ENCODE peak calls at places on chromosome 13, in ten cellular contexts. One of them, this sample, is unnamed.
A peak's percentile ranks its signal among the peaks of the same experiment; 100 is the strongest.

GRCh38 chr13:49615844-49616687 is 12.2 kb upstream of the ARL11 start:
- DNase-seq in substantia nigra: no peak
- DNase-seq in CD4-positive, alpha-beta T cell: no peak
- DNase-seq in AG04450: no peak
- DNase-seq in astrocyte: no peak
- DNase-seq in psoas muscle: no peak
- DNase-seq in PC-9: no peak
- DNase-seq in left ventricle myocardium inferior: no peak
- DNase-seq in tibial artery: no peak
- DNase-seq in aorta: no peak
- DNase-seq in this sample: no peak

GRCh38 chr13:95924389-95924994 is 128.7 kb downstream of the UGGT2 start:
- DNase-seq in substantia nigra: no peak
- DNase-seq in CD4-positive, alpha-beta T cell: no peak
- DNase-seq in AG04450: peak; percentile 47
- DNase-seq in astrocyte: peak; percentile 92
- DNase-seq in psoas muscle: no peak
- DNase-seq in PC-9: peak; percentile 82
- DNase-seq in left ventricle myocardium inferior: no peak
- DNase-seq in tibial artery: no peak
- DNase-seq in aorta: no peak
- DNase-seq in this sample: no peak

GRCh38 chr13:34156841-34157365 is 339.0 kb downstream of the RFC3 start:
- DNase-seq in substantia nigra: peak; percentile 1
- DNase-seq in CD4-positive, alpha-beta T cell: no peak
- DNase-seq in AG04450: peak; percentile 72
- DNase-seq in astrocyte: peak; percentile 97
- DNase-seq in psoas muscle: no peak
- DNase-seq in PC-9: peak; percentile 97
- DNase-seq in left ventricle myocardium inferior: peak; percentile 22
- DNase-seq in tibial artery: peak; percentile 72
- DNase-seq in aorta: peak; percentile 86
- DNase-seq in this sample: peak; percentile 91

GRCh38 chr13:41284512-41285288 is 21.3 kb upstream of the MTRF1 start:
- DNase-seq in substantia nigra: no peak
- DNase-seq in CD4-positive, alpha-beta T cell: no peak
- DNase-seq in AG04450: peak; percentile 20
- DNase-seq in astrocyte: peak; percentile 71
- DNase-seq in psoas muscle: no peak
- DNase-seq in PC-9: peak; percentile 94
- DNase-seq in left ventricle myocardium inferior: no peak
- DNase-seq in tibial artery: no peak
- DNase-seq in aorta: no peak
- DNase-seq in this sample: no peak

GRCh38 chr13:51235756-51236564 is 13.8 kb downstream of the FAM124A start:
- DNase-seq in substantia nigra: no peak
- DNase-seq in CD4-positive, alpha-beta T cell: no peak
- DNase-seq in AG04450: no peak
- DNase-seq in astrocyte: no peak
- DNase-seq in psoas muscle: no peak
- DNase-seq in PC-9: no peak
- DNase-seq in left ventricle myocardium inferior: no peak
- DNase-seq in tibial artery: no peak
- DNase-seq in aorta: no peak
- DNase-seq in this sample: no peak

GRCh38 chr13:26280295-26280694 is 26.4 kb downstream of the CDK8 start:
- DNase-seq in substantia nigra: no peak
- DNase-seq in CD4-positive, alpha-beta T cell: no peak
- DNase-seq in AG04450: no peak
- DNase-seq in astrocyte: peak; percentile 81
- DNase-seq in psoas muscle: no peak
- DNase-seq in PC-9: no peak
- DNase-seq in left ventricle myocardium inferior: no peak
- DNase-seq in tibial artery: no peak
- DNase-seq in aorta: no peak
- DNase-seq in this sample: no peak

GRCh38 chr13:41706189-41706588 is 248.8 kb downstream of the RGCC start:
- DNase-seq in substantia nigra: no peak
- DNase-seq in CD4-positive, alpha-beta T cell: no peak
- DNase-seq in AG04450: no peak
- DNase-seq in astrocyte: no peak
- DNase-seq in psoas muscle: no peak
- DNase-seq in PC-9: no peak
- DNase-seq in left ventricle myocardium inferior: no peak
- DNase-seq in tibial artery: no peak
- DNase-seq in aorta: no peak
- DNase-seq in this sample: no peak

GRCh38 chr13:81874681-81875661 is 1534.0 kb upstream of the SPRY2 start:
- DNase-seq in substantia nigra: no peak
- DNase-seq in CD4-positive, alpha-beta T cell: no peak
- DNase-seq in AG04450: no peak
- DNase-seq in astrocyte: no peak
- DNase-seq in psoas muscle: no peak
- DNase-seq in PC-9: no peak
- DNase-seq in left ventricle myocardium inferior: no peak
- DNase-seq in tibial artery: no peak
- DNase-seq in aorta: no peak
- DNase-seq in this sample: no peak

GRCh38 chr13:85557651-85558050 is 241.6 kb downstream of the SLITRK6 start:
- DNase-seq in substantia nigra: no peak
- DNase-seq in CD4-positive, alpha-beta T cell: no peak
- DNase-seq in AG04450: no peak
- DNase-seq in astrocyte: no peak
- DNase-seq in psoas muscle: no peak
- DNase-seq in PC-9: no peak
- DNase-seq in left ventricle myocardium inferior: no peak
- DNase-seq in tibial artery: no peak
- DNase-seq in aorta: no peak
- DNase-seq in this sample: no peak

GRCh38 chr13:99062593-99062992 is 84.7 kb upstream of the DOCK9 start:
- DNase-seq in substantia nigra: peak; percentile 17
- DNase-seq in CD4-positive, alpha-beta T cell: no peak
- DNase-seq in AG04450: no peak
- DNase-seq in astrocyte: peak; percentile 69
- DNase-seq in psoas muscle: no peak
- DNase-seq in PC-9: no peak
- DNase-seq in left ventricle myocardium inferior: peak; percentile 30
- DNase-seq in tibial artery: peak; percentile 27
- DNase-seq in aorta: peak; percentile 62
- DNase-seq in this sample: no peak

GRCh38 chr13:98664047-98664446 is 87.1 kb upstream of the STK24 start:
- DNase-seq in substantia nigra: no peak
- DNase-seq in CD4-positive, alpha-beta T cell: no peak
- DNase-seq in AG04450: no peak
- DNase-seq in astrocyte: peak; percentile 93
- DNase-seq in psoas muscle: no peak
- DNase-seq in PC-9: no peak
- DNase-seq in left ventricle myocardium inferior: no peak
- DNase-seq in tibial artery: no peak
- DNase-seq in aorta: no peak
- DNase-seq in this sample: no peak

GRCh38 chr13:74046461-74046860 is 87.7 kb downstream of the KLF12 start:
- DNase-seq in substantia nigra: no peak
- DNase-seq in CD4-positive, alpha-beta T cell: no peak
- DNase-seq in AG04450: no peak
- DNase-seq in astrocyte: peak; percentile 40
- DNase-seq in psoas muscle: no peak
- DNase-seq in PC-9: no peak
- DNase-seq in left ventricle myocardium inferior: no peak
- DNase-seq in tibial artery: no peak
- DNase-seq in aorta: no peak
- DNase-seq in this sample: no peak

GRCh38 chr13:36736119-36736726 is 62.4 kb downstream of the SERTM1 start:
- DNase-seq in substantia nigra: peak; percentile 28
- DNase-seq in CD4-positive, alpha-beta T cell: no peak
- DNase-seq in AG04450: peak; percentile 37
- DNase-seq in astrocyte: peak; percentile 37
- DNase-seq in psoas muscle: no peak
- DNase-seq in PC-9: no peak
- DNase-seq in left ventricle myocardium inferior: no peak
- DNase-seq in tibial artery: no peak
- DNase-seq in aorta: peak; percentile 51
- DNase-seq in this sample: peak; percentile 58

GRCh38 chr13:100392709-100393630 is 195.6 kb downstream of the GGACT start:
- DNase-seq in substantia nigra: no peak
- DNase-seq in CD4-positive, alpha-beta T cell: peak; percentile 48
- DNase-seq in AG04450: peak; percentile 98
- DNase-seq in astrocyte: peak; percentile 100
- DNase-seq in psoas muscle: peak; percentile 62
- DNase-seq in PC-9: peak; percentile 97
- DNase-seq in left ventricle myocardium inferior: peak; percentile 56
- DNase-seq in tibial artery: peak; percentile 86
- DNase-seq in aorta: peak; percentile 86
- DNase-seq in this sample: peak; percentile 49

GRCh38 chr13:21020176-21020575 is 41.2 kb downstream of the LATS2 start:
- DNase-seq in substantia nigra: no peak
- DNase-seq in CD4-positive, alpha-beta T cell: no peak
- DNase-seq in AG04450: no peak
- DNase-seq in astrocyte: no peak
- DNase-seq in psoas muscle: no peak
- DNase-seq in PC-9: no peak
- DNase-seq in left ventricle myocardium inferior: no peak
- DNase-seq in tibial artery: peak; percentile 5
- DNase-seq in aorta: no peak
- DNase-seq in this sample: no peak

GRCh38 chr13:21022694-21023325 is 38.6 kb downstream of the LATS2 start:
- DNase-seq in substantia nigra: no peak
- DNase-seq in CD4-positive, alpha-beta T cell: no peak
- DNase-seq in AG04450: no peak
- DNase-seq in astrocyte: no peak
- DNase-seq in psoas muscle: no peak
- DNase-seq in PC-9: no peak
- DNase-seq in left ventricle myocardium inferior: no peak
- DNase-seq in tibial artery: peak; percentile 9
- DNase-seq in aorta: no peak
- DNase-seq in this sample: no peak

GRCh38 chr13:21025539-21025938 is 35.8 kb downstream of the LATS2 start:
- DNase-seq in substantia nigra: no peak
- DNase-seq in CD4-positive, alpha-beta T cell: no peak
- DNase-seq in AG04450: no peak
- DNase-seq in astrocyte: no peak
- DNase-seq in psoas muscle: no peak
- DNase-seq in PC-9: no peak
- DNase-seq in left ventricle myocardium inferior: no peak
- DNase-seq in tibial artery: peak; percentile 1
- DNase-seq in aorta: no peak
- DNase-seq in this sample: no peak

GRCh38 chr13:21020581-21020980 is 40.8 kb downstream of the LATS2 start:
- DNase-seq in substantia nigra: no peak
- DNase-seq in CD4-positive, alpha-beta T cell: no peak
- DNase-seq in AG04450: no peak
- DNase-seq in astrocyte: no peak
- DNase-seq in psoas muscle: no peak
- DNase-seq in PC-9: no peak
- DNase-seq in left ventricle myocardium inferior: no peak
- DNase-seq in tibial artery: peak; percentile 4
- DNase-seq in aorta: no peak
- DNase-seq in this sample: no peak

DNA sequence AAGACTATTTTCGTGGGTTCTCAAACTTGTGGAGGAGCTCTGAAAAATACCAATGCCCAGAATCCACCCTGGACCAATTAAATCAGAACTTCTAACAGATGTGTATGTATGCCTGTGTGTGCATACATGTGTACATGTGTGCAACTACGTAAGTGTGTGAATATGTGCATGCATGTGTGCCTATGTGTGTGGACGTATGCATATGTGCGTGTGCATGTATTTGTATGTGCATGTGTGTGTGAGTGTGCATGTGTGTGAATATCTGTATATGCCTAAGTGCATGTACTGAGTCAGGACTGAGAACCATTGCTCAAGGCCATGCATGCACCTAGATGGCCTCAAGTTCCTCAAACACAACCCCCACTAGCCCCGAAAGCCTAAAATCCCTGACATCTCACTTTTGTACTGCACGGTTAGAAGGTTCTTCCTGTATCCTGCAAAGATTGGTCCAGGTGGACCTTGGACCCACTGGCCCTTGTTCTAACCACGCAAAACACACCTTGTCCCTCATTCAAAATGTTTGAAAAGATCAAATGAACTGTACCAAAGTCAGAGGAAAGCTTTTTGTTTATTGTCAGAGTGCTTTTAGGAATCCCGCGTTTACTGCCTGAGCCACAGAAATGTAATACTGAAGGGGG is 39.2 kb downstream of the LATS2 start:
- DNase-seq in substantia nigra: no peak
- DNase-seq in CD4-positive, alpha-beta T cell: no peak
- DNase-seq in AG04450: no peak
- DNase-seq in astrocyte: no peak
- DNase-seq in psoas muscle: no peak
- DNase-seq in PC-9: no peak
- DNase-seq in left ventricle myocardium inferior: no peak
- DNase-seq in tibial artery: peak; percentile 8
- DNase-seq in aorta: no peak
- DNase-seq in this sample: no peak
- H3K27ac ChIP-seq in substantia nigra: no peak overlapping the region
- H3K27ac ChIP-seq in CD4-positive, alpha-beta T cell: no peak overlapping the region
- H3K27ac ChIP-seq in AG04450: no peak overlapping the region
- H3K27ac ChIP-seq in astrocyte: no peak overlapping the region
- H3K27ac ChIP-seq in psoas muscle: no peak overlapping the region
- H3K27ac ChIP-seq in PC-9: no peak overlapping the region
- H3K27ac ChIP-seq in left ventricle myocardium inferior: peak overlapping the region; percentile 58
- H3K27ac ChIP-seq in tibial artery: no peak overlapping the region
- H3K27ac ChIP-seq in aorta: no peak overlapping the region
- H3K27ac ChIP-seq in this sample: no peak overlapping the region

GRCh38 chr13:76542176-76542575 is 344.0 kb downstream of the KCTD12 start:
- DNase-seq in substantia nigra: no peak
- DNase-seq in CD4-positive, alpha-beta T cell: no peak
- DNase-seq in AG04450: no peak
- DNase-seq in astrocyte: no peak
- DNase-seq in psoas muscle: no peak
- DNase-seq in PC-9: no peak
- DNase-seq in left ventricle myocardium inferior: no peak
- DNase-seq in tibial artery: no peak
- DNase-seq in aorta: no peak
- DNase-seq in this sample: no peak
- H3K27ac ChIP-seq in substantia nigra: no peak overlapping the region
- H3K27ac ChIP-seq in CD4-positive, alpha-beta T cell: no peak overlapping the region
- H3K27ac ChIP-seq in AG04450: no peak overlapping the region
- H3K27ac ChIP-seq in astrocyte: no peak overlapping the region
- H3K27ac ChIP-seq in psoas muscle: no peak overlapping the region
- H3K27ac ChIP-seq in PC-9: no peak overlapping the region
- H3K27ac ChIP-seq in left ventricle myocardium inferior: no peak overlapping the region
- H3K27ac ChIP-seq in tibial artery: no peak overlapping the region
- H3K27ac ChIP-seq in aorta: no peak overlapping the region
- H3K27ac ChIP-seq in this sample: no peak overlapping the region

GRCh38 chr13:113845055-113845454 is 18.8 kb downstream of the GAS6 start:
- DNase-seq in substantia nigra: no peak
- DNase-seq in CD4-positive, alpha-beta T cell: no peak
- DNase-seq in AG04450: no peak
- DNase-seq in astrocyte: no peak
- DNase-seq in psoas muscle: peak; percentile 36
- DNase-seq in PC-9: no peak
- DNase-seq in left ventricle myocardium inferior: peak; percentile 8
- DNase-seq in tibial artery: no peak
- DNase-seq in aorta: peak; percentile 43
- DNase-seq in this sample: no peak
- H3K27ac ChIP-seq in substantia nigra: no peak overlapping the region
- H3K27ac ChIP-seq in CD4-positive, alpha-beta T cell: no peak overlapping the region
- H3K27ac ChIP-seq in AG04450: no peak overlapping the region
- H3K27ac ChIP-seq in astrocyte: peak overlapping the region; percentile 21
- H3K27ac ChIP-seq in psoas muscle: no peak overlapping the region
- H3K27ac ChIP-seq in PC-9: no peak overlapping the region
- H3K27ac ChIP-seq in left ventricle myocardium inferior: peak overlapping the region; percentile 15
- H3K27ac ChIP-seq in tibial artery: no peak overlapping the region
- H3K27ac ChIP-seq in aorta: no peak overlapping the region
- H3K27ac ChIP-seq in this sample: no peak overlapping the region

GRCh38 chr13:19634129-19634740 is 776 bp downstream of the MPHOSPH8 start:
- DNase-seq in substantia nigra: no peak
- DNase-seq in CD4-positive, alpha-beta T cell: no peak
- DNase-seq in AG04450: no peak
- DNase-seq in astrocyte: peak; percentile 45
- DNase-seq in psoas muscle: no peak
- DNase-seq in PC-9: peak; percentile 35
- DNase-seq in left ventricle myocardium inferior: no peak
- DNase-seq in tibial artery: no peak
- DNase-seq in aorta: no peak
- DNase-seq in this sample: no peak
- H3K27ac ChIP-seq in substantia nigra: peak overlapping the region; percentile 85
- H3K27ac ChIP-seq in CD4-positive, alpha-beta T cell: peak overlapping the region; percentile 76
- H3K27ac ChIP-seq in AG04450: peak overlapping the region; percentile 76
- H3K27ac ChIP-seq in astrocyte: peak overlapping the region; percentile 84
- H3K27ac ChIP-seq in psoas muscle: peak overlapping the region; percentile 87
- H3K27ac ChIP-seq in PC-9: peak overlapping the region; percentile 7
- H3K27ac ChIP-seq in left ventricle myocardium inferior: peak overlapping the region; percentile 94
- H3K27ac ChIP-seq in tibial artery: peak overlapping the region; percentile 92
- H3K27ac ChIP-seq in aorta: peak overlapping the region; percentile 42
- H3K27ac ChIP-seq in this sample: peak overlapping the region; percentile 84